ENCODE peak calls at places on chromosome 21, in seven cellular contexts. W is cardiac fibroblast, V is kidney, D is type B pancreatic cell, F is WTC11, O is cardiac muscle cell, M is IMR-90. X is an unnamed sample.

GRCh38 chr21:34693192-34693810 is 24.5 kb downstream of the CLIC6 start:
- DNase-seq in D (no peak), F (peak), W (peak), M (peak), O (peak), V (no peak), X (no peak)

GRCh38 chr21:21230672-21231071 is 232.5 kb downstream of the NCAM2 start:
- DNase-seq in O (peak), M (peak), W (peak), V (no peak), D (no peak), F (no peak), X (no peak)

GRCh38 chr21:15289896-15290841 is 225.4 kb upstream of the NRIP1 start:
- DNase-seq in M (no peak), O (peak), D (peak), W (no peak), F (peak), V (peak), X (no peak)

GRCh38 chr21:16978309-16978895 is 534.4 kb upstream of the CXADR start:
- DNase-seq in W (no peak), O (peak), D (no peak), M (no peak), F (no peak), V (peak), X (no peak)

GRCh38 chr21:46285206-46285661 is at the start of gene MCM3AP:
- DNase-seq in M (no peak), O (no peak), W (no peak), F (no peak), V (no peak), D (no peak), X (no peak)

GRCh38 chr21:21612446-21612845 is 614.2 kb downstream of the NCAM2 start:
- DNase-seq in D (no peak), F (no peak), O (no peak), W (peak), M (peak), V (no peak), X (no peak)

GRCh38 chr21:37878946-37879660 is 37.2 kb downstream of the KCNJ6 start:
- DNase-seq in O (no peak), F (no peak), D (no peak), M (peak), V (no peak), W (peak), X (no peak)

GRCh38 chr21:25878334-25878733 is 143.6 kb downstream of the GABPA start:
- DNase-seq in F (no peak), O (no peak), M (peak), D (no peak), V (no peak), W (peak), X (no peak)

GRCh38 chr21:15029077-15029476 is 35.7 kb downstream of the NRIP1 start:
- DNase-seq in D (no peak), M (no peak), F (no peak), O (no peak), W (no peak), V (no peak), X (no peak)

GRCh38 chr21:31370893-31371652 is 27.0 kb upstream of the TIAM1 start:
- DNase-seq in O (no peak), W (peak), F (no peak), M (peak), V (no peak), D (no peak), X (no peak)

GRCh38 chr21:26124421-26124833 is 46.1 kb downstream of the APP start:
- DNase-seq in V (no peak), F (no peak), D (no peak), W (peak), M (peak), O (peak), X (no peak)

GRCh38 chr21:45406801-45407628 is 2.0 kb downstream of the COL18A1 start:
- DNase-seq in O (peak), W (peak), V (peak), D (no peak), M (no peak), F (peak), X (peak)

GRCh38 chr21:37670883-37671282 is 245.4 kb downstream of the KCNJ6 start:
- DNase-seq in V (no peak), W (peak), D (no peak), F (no peak), O (no peak), M (peak), X (no peak)

GRCh38 chr21:46118305-46118870 is 20.5 kb downstream of the COL6A2 start:
- DNase-seq in M (no peak), O (no peak), F (peak), D (peak), V (peak), W (no peak), X (peak)

GRCh38 chr21:41119901-41120300 is 48.1 kb upstream of the BACE2 start:
- DNase-seq in W (no peak), D (no peak), V (no peak), M (no peak), O (no peak), F (no peak), X (no peak)

GRCh38 chr21:46518983-46519583 is 60.4 kb downstream of the DIP2A start:
- DNase-seq in V (no peak), W (no peak), F (no peak), O (peak), M (peak), D (no peak), X (no peak)

GRCh38 chr21:39161064-39161463 is 22.2 kb downstream of the PSMG1 start:
- DNase-seq in F (no peak), O (no peak), M (no peak), V (no peak), D (no peak), W (no peak), X (no peak)

GRCh38 chr21:24941316-24942185 is 665.7 kb downstream of the MRPL39 start:
- DNase-seq in V (peak), F (no peak), D (no peak), M (no peak), W (no peak), O (no peak), X (no peak)

GRCh38 chr21:37742115-37742514 is 174.1 kb downstream of the KCNJ6 start:
- DNase-seq in W (no peak), M (no peak), F (no peak), D (no peak), O (no peak), V (no peak), X (no peak)

GRCh38 chr21:15730484-15731242 is 881 bp downstream of the USP25 start:
- DNase-seq in F (no peak), D (no peak), M (no peak), O (no peak), V (no peak), W (peak), X (no peak)

GRCh38 chr21:29642551-29643245 is 297.1 kb downstream of the GRIK1 start:
- DNase-seq in O (no peak), F (no peak), V (no peak), M (no peak), W (no peak), D (no peak), X (no peak)

GRCh38 chr21:32172106-32172505 is 106.7 kb downstream of the MIS18A start:
- DNase-seq in V (no peak), D (no peak), W (no peak), F (no peak), O (no peak), M (no peak), X (no peak)

GRCh38 chr21:34890724-34891609 is 158.1 kb downstream of the RUNX1 start:
- DNase-seq in V (peak), M (peak), O (peak), D (no peak), F (peak), W (peak), X (no peak)

GRCh38 chr21:29175408-29176147 is 45.1 kb downstream of the MAP3K7CL start:
- DNase-seq in D (no peak), M (peak), O (no peak), W (peak), V (no peak), F (no peak), X (no peak)

GRCh38 chr21:32412998-32413504 is 545 bp downstream of the EVA1C start:
- DNase-seq in O (no peak), F (peak), W (peak), D (no peak), V (peak), M (no peak), X (no peak)

GRCh38 chr21:27412530-27412929 is 445.6 kb upstream of the ADAMTS5 start:
- DNase-seq in F (no peak), V (no peak), D (no peak), O (no peak), M (no peak), W (no peak), X (no peak)

GRCh38 chr21:14557413-14557812 is 11.3 kb upstream of the SAMSN1 start:
- DNase-seq in M (no peak), W (no peak), F (no peak), V (no peak), D (no peak), O (no peak), X (no peak)

DNA sequence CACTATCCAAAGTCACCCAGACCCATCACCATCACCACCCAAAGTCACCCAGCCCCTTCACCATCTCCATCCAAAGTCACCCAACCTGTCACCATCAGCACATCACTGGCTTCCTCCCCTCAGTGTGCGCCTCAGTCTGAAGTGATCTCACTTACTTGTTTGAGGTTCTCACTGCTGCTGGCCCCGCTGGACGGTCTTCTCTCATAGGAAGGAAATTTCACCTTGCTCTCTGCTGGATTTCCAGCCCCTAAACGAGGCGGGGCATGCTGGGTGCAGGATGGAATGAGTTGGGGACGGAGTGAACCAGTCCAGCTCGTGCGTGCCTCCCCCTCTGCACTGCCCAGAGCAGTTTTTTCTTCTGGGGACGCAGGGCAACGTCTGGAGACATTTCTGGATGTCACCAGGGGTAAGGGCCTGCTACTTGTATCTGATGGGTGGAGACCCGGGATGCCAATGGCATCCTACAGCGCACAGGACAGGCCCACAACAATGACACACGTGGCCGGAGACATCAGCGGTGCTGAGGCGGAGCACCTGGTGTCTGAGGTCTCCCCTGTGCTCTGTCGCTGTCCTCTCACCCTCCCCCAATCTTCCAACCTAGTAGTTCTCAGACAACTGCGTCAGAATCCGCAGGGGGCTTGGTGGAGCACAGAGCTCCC is 38.6 kb downstream of the PDE9A start:
- DNase-seq in M (no peak), V (no peak), D (no peak), O (no peak), F (no peak), W (no peak), X (peak)
- TF ChIP-seq CTCF in M (no peak), V (no peak), D (no peak), O (no peak), F (no peak), W (no peak), X (no peak)

GRCh38 chr21:42189860-42190491 is 29.0 kb upstream of the ABCG1 start:
- DNase-seq in D (no peak), F (no peak), M (no peak), V (no peak), W (no peak), O (no peak), X (no peak)
- TF ChIP-seq CTCF in D (no peak), F (no peak), M (no peak), V (no peak), W (no peak), O (no peak), X (no peak)

DNA sequence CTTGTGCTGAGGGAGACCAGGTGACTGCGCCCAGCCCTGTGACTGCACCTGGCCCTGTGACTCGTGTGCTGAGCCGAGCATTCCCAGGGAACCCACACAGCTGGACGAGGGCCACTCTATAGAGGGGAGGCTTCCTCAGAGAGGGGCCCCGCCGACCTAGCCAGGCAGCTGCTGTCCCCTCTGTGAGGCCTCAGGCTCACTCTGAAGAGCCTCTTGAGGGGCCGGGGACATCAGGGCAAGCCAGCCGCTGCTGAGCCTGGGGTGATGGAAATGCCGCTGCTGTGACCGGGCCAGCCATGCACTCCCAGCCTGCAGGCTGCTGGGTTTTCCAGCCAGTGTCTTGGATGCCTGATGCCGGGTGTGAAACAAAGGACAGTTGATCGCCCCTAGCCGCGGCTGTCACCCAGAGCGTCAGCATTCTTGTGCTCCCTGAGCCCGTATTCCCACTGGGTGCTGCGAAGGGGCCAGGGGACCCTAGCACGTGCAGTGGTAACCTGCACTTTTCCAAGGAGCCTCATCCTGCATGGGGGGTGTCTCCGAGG is 17.5 kb downstream of the PFKL start:
- DNase-seq in M (no peak), F (no peak), D (no peak), O (peak), V (no peak), W (no peak), X (no peak)
- TF ChIP-seq CTCF in M (no peak), F (no peak), D (no peak), O (no peak), V (no peak), W (no peak), X (no peak)

GRCh38 chr21:36482181-36482580 is 2.3 kb upstream of the CLDN14 start:
- DNase-seq in O (no peak), F (no peak), V (no peak), M (no peak), D (no peak), W (no peak), X (no peak)
- TF ChIP-seq CTCF in O (no peak), F (no peak), V (no peak), M (no peak), D (no peak), W (no peak), X (no peak)

DNA sequence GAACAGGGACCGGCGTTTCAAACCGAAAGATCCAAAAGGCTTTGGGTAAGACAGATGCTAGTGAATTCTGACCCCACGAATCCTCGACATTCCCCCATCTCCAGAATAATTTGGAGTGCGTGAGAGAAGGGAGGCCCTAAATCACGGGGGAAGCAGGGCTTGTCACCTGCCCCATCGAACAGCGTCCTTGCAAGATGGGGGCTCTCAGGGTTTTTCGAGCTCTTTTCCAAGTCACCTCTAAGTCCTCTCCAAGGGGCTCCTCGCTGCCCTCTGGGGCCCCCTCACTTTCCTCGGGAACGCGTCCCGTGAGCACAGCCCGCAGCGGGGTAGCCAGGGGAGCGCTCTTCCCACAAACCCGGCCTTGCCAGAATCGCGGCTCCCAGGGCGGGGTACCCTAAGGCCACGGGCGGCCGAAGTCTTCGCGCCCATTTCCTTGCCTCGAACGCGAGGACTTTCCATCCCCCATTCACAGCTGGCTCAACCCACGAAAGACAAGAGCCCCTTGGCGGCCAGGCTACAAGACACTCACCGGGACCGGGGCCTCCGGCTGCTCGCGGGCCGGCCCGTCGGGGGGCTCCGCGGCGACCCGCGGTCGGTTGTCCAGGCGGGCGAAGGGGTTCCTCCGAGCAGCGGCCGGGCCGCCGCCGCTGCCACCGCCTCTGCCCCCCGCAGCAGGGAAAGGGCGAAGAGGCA is 546 bp downstream of the DONSON start:
- DNase-seq in M (peak), F (peak), D (no peak), W (peak), V (peak), O (peak), X (no peak)
- TF ChIP-seq CTCF in M (no peak), F (no peak), D (no peak), W (no peak), V (no peak), O (peak), X (peak)